ENCODE peak calls at places on chromosomes 1 and 21, in ten cellular contexts. One of them, this sample, is unnamed.

GRCh38 chr1:229825042-229825441 is 199.0 kb downstream of the URB2 start:
- DNase-seq in CD8-positive, alpha-beta T cell: no peak
- DNase-seq in adrenal gland: no peak
- DNase-seq in A549: no peak
- DNase-seq in AG04450: no peak
- DNase-seq in H1: no peak
- DNase-seq in fibroblast of the aortic adventitia: no peak
- DNase-seq in tibial nerve: no peak
- DNase-seq in stomach: no peak
- DNase-seq in uterus: no peak
- DNase-seq in this sample: no peak

GRCh38 chr21:24895885-24896734 is 711.2 kb downstream of the MRPL39 start:
- DNase-seq in CD8-positive, alpha-beta T cell: no peak
- DNase-seq in adrenal gland: peak
- DNase-seq in A549: no peak
- DNase-seq in AG04450: no peak
- DNase-seq in H1: no peak
- DNase-seq in fibroblast of the aortic adventitia: peak
- DNase-seq in tibial nerve: no peak
- DNase-seq in stomach: peak
- DNase-seq in uterus: no peak
- DNase-seq in this sample: peak

GRCh38 chr1:223820515-223820858 is 25.3 kb downstream of the TP53BP2 start:
- DNase-seq in CD8-positive, alpha-beta T cell: no peak
- DNase-seq in adrenal gland: no peak
- DNase-seq in A549: no peak
- DNase-seq in AG04450: no peak
- DNase-seq in H1: no peak
- DNase-seq in fibroblast of the aortic adventitia: peak
- DNase-seq in tibial nerve: no peak
- DNase-seq in stomach: no peak
- DNase-seq in uterus: no peak
- DNase-seq in this sample: no peak

GRCh38 chr1:178337091-178337726 is 159.6 kb downstream of the CLEC20A start:
- DNase-seq in CD8-positive, alpha-beta T cell: no peak
- DNase-seq in adrenal gland: no peak
- DNase-seq in A549: no peak
- DNase-seq in AG04450: no peak
- DNase-seq in H1: no peak
- DNase-seq in fibroblast of the aortic adventitia: no peak
- DNase-seq in tibial nerve: no peak
- DNase-seq in stomach: no peak
- DNase-seq in uterus: no peak
- DNase-seq in this sample: no peak

GRCh38 chr1:228691926-228692325 is 43.4 kb upstream of the RHOU start:
- DNase-seq in CD8-positive, alpha-beta T cell: no peak
- DNase-seq in adrenal gland: peak
- DNase-seq in A549: peak
- DNase-seq in AG04450: no peak
- DNase-seq in H1: no peak
- DNase-seq in fibroblast of the aortic adventitia: peak
- DNase-seq in tibial nerve: no peak
- DNase-seq in stomach: peak
- DNase-seq in uterus: no peak
- DNase-seq in this sample: no peak

GRCh38 chr1:212162635-212163034 is 122.6 kb upstream of the PPP2R5A start:
- DNase-seq in CD8-positive, alpha-beta T cell: peak
- DNase-seq in adrenal gland: peak
- DNase-seq in A549: no peak
- DNase-seq in AG04450: peak
- DNase-seq in H1: no peak
- DNase-seq in fibroblast of the aortic adventitia: peak
- DNase-seq in tibial nerve: no peak
- DNase-seq in stomach: peak
- DNase-seq in uterus: peak
- DNase-seq in this sample: peak

GRCh38 chr1:230067871-230068814 is 1.1 kb downstream of the GALNT2 start:
- DNase-seq in CD8-positive, alpha-beta T cell: peak
- DNase-seq in adrenal gland: peak
- DNase-seq in A549: no peak
- DNase-seq in AG04450: no peak
- DNase-seq in H1: no peak
- DNase-seq in fibroblast of the aortic adventitia: no peak
- DNase-seq in tibial nerve: no peak
- DNase-seq in stomach: peak
- DNase-seq in uterus: peak
- DNase-seq in this sample: peak

GRCh38 chr1:222790520-222790919 is 24.3 kb upstream of the DISP1 start:
- DNase-seq in CD8-positive, alpha-beta T cell: no peak
- DNase-seq in adrenal gland: no peak
- DNase-seq in A549: no peak
- DNase-seq in AG04450: no peak
- DNase-seq in H1: no peak
- DNase-seq in fibroblast of the aortic adventitia: no peak
- DNase-seq in tibial nerve: no peak
- DNase-seq in stomach: no peak
- DNase-seq in uterus: no peak
- DNase-seq in this sample: no peak

GRCh38 chr1:225950905-225951351 is 9.9 kb upstream of the LEFTY2 start:
- DNase-seq in CD8-positive, alpha-beta T cell: no peak
- DNase-seq in adrenal gland: no peak
- DNase-seq in A549: no peak
- DNase-seq in AG04450: no peak
- DNase-seq in H1: no peak
- DNase-seq in fibroblast of the aortic adventitia: no peak
- DNase-seq in tibial nerve: no peak
- DNase-seq in stomach: no peak
- DNase-seq in uterus: no peak
- DNase-seq in this sample: no peak

GRCh38 chr1:47886141-47886540 is 111.0 kb downstream of the TRABD2B start:
- DNase-seq in CD8-positive, alpha-beta T cell: no peak
- DNase-seq in adrenal gland: no peak
- DNase-seq in A549: no peak
- DNase-seq in AG04450: no peak
- DNase-seq in H1: no peak
- DNase-seq in fibroblast of the aortic adventitia: no peak
- DNase-seq in tibial nerve: no peak
- DNase-seq in stomach: no peak
- DNase-seq in uterus: no peak
- DNase-seq in this sample: no peak

GRCh38 chr1:221742555-221743415 is 896 bp upstream of the DUSP10 start:
- DNase-seq in CD8-positive, alpha-beta T cell: peak
- DNase-seq in adrenal gland: peak
- DNase-seq in A549: peak
- DNase-seq in AG04450: no peak
- DNase-seq in H1: peak
- DNase-seq in fibroblast of the aortic adventitia: peak
- DNase-seq in tibial nerve: peak
- DNase-seq in stomach: peak
- DNase-seq in uterus: peak
- DNase-seq in this sample: peak

GRCh38 chr1:214727274-214727673 is 124.3 kb downstream of the CENPF start:
- DNase-seq in CD8-positive, alpha-beta T cell: no peak
- DNase-seq in adrenal gland: no peak
- DNase-seq in A549: peak
- DNase-seq in AG04450: no peak
- DNase-seq in H1: peak
- DNase-seq in fibroblast of the aortic adventitia: no peak
- DNase-seq in tibial nerve: no peak
- DNase-seq in stomach: no peak
- DNase-seq in uterus: no peak
- DNase-seq in this sample: no peak

GRCh38 chr1:169572184-169572583 is 14.1 kb downstream of the F5 start:
- DNase-seq in CD8-positive, alpha-beta T cell: no peak
- DNase-seq in adrenal gland: no peak
- DNase-seq in A549: peak
- DNase-seq in AG04450: no peak
- DNase-seq in H1: no peak
- DNase-seq in fibroblast of the aortic adventitia: no peak
- DNase-seq in tibial nerve: no peak
- DNase-seq in stomach: no peak
- DNase-seq in uterus: no peak
- DNase-seq in this sample: no peak

GRCh38 chr21:36696390-36696639 is 2.6 kb upstream of the SIM2 start:
- DNase-seq in CD8-positive, alpha-beta T cell: no peak
- DNase-seq in adrenal gland: no peak
- DNase-seq in A549: no peak
- DNase-seq in AG04450: no peak
- DNase-seq in H1: no peak
- DNase-seq in fibroblast of the aortic adventitia: no peak
- DNase-seq in tibial nerve: no peak
- DNase-seq in stomach: no peak
- DNase-seq in uterus: no peak
- DNase-seq in this sample: no peak

GRCh38 chr1:201401700-201402099 is 2.6 kb upstream of the LAD1 start:
- DNase-seq in CD8-positive, alpha-beta T cell: no peak
- DNase-seq in adrenal gland: no peak
- DNase-seq in A549: no peak
- DNase-seq in AG04450: no peak
- DNase-seq in H1: no peak
- DNase-seq in fibroblast of the aortic adventitia: no peak
- DNase-seq in tibial nerve: no peak
- DNase-seq in stomach: no peak
- DNase-seq in uterus: no peak
- DNase-seq in this sample: no peak

GRCh38 chr1:201399018-201399351 is at the start of gene LAD1:
- DNase-seq in CD8-positive, alpha-beta T cell: no peak
- DNase-seq in adrenal gland: no peak
- DNase-seq in A549: no peak
- DNase-seq in AG04450: no peak
- DNase-seq in H1: no peak
- DNase-seq in fibroblast of the aortic adventitia: no peak
- DNase-seq in tibial nerve: no peak
- DNase-seq in stomach: no peak
- DNase-seq in uterus: no peak
- DNase-seq in this sample: no peak

GRCh38 chr1:201397675-201398074 is 1.4 kb downstream of the LAD1 start:
- DNase-seq in CD8-positive, alpha-beta T cell: no peak
- DNase-seq in adrenal gland: no peak
- DNase-seq in A549: peak
- DNase-seq in AG04450: no peak
- DNase-seq in H1: no peak
- DNase-seq in fibroblast of the aortic adventitia: no peak
- DNase-seq in tibial nerve: no peak
- DNase-seq in stomach: peak
- DNase-seq in uterus: no peak
- DNase-seq in this sample: no peak

GRCh38 chr1:201400257-201401230 is 1.4 kb upstream of the LAD1 start:
- DNase-seq in CD8-positive, alpha-beta T cell: no peak
- DNase-seq in adrenal gland: no peak
- DNase-seq in A549: no peak
- DNase-seq in AG04450: no peak
- DNase-seq in H1: no peak
- DNase-seq in fibroblast of the aortic adventitia: no peak
- DNase-seq in tibial nerve: no peak
- DNase-seq in stomach: no peak
- DNase-seq in uterus: no peak
- DNase-seq in this sample: no peak

GRCh38 chr1:201399352-201400126 is 415 bp upstream of the LAD1 start:
- DNase-seq in CD8-positive, alpha-beta T cell: no peak
- DNase-seq in adrenal gland: no peak
- DNase-seq in A549: no peak
- DNase-seq in AG04450: no peak
- DNase-seq in H1: peak
- DNase-seq in fibroblast of the aortic adventitia: no peak
- DNase-seq in tibial nerve: no peak
- DNase-seq in stomach: peak
- DNase-seq in uterus: no peak
- DNase-seq in this sample: no peak
- H3K4me3 ChIP-seq in CD8-positive, alpha-beta T cell: no peak
- H3K4me3 ChIP-seq in adrenal gland: peak
- H3K4me3 ChIP-seq in A549: no peak
- H3K4me3 ChIP-seq in AG04450: no peak
- H3K4me3 ChIP-seq in H1: peak
- H3K4me3 ChIP-seq in fibroblast of the aortic adventitia: no peak
- H3K4me3 ChIP-seq in tibial nerve: peak
- H3K4me3 ChIP-seq in stomach: peak
- H3K4me3 ChIP-seq in uterus: no peak
- H3K4me3 ChIP-seq in this sample: no peak

GRCh38 chr1:82492168-82492567 is 691.4 kb downstream of the ADGRL2 start:
- DNase-seq in CD8-positive, alpha-beta T cell: no peak
- DNase-seq in adrenal gland: no peak
- DNase-seq in A549: no peak
- DNase-seq in AG04450: no peak
- DNase-seq in H1: no peak
- DNase-seq in fibroblast of the aortic adventitia: no peak
- DNase-seq in tibial nerve: no peak
- DNase-seq in stomach: no peak
- DNase-seq in uterus: no peak
- DNase-seq in this sample: no peak
- TF ChIP-seq CTCF in CD8-positive, alpha-beta T cell: no peak
- TF ChIP-seq CTCF in adrenal gland: no peak
- TF ChIP-seq CTCF in A549: no peak
- TF ChIP-seq CTCF in AG04450: no peak
- TF ChIP-seq CTCF in H1: no peak
- TF ChIP-seq CTCF in fibroblast of the aortic adventitia: no peak
- TF ChIP-seq CTCF in tibial nerve: no peak
- TF ChIP-seq CTCF in stomach: no peak
- TF ChIP-seq CTCF in uterus: no peak
- TF ChIP-seq CTCF in this sample: no peak

DNA sequence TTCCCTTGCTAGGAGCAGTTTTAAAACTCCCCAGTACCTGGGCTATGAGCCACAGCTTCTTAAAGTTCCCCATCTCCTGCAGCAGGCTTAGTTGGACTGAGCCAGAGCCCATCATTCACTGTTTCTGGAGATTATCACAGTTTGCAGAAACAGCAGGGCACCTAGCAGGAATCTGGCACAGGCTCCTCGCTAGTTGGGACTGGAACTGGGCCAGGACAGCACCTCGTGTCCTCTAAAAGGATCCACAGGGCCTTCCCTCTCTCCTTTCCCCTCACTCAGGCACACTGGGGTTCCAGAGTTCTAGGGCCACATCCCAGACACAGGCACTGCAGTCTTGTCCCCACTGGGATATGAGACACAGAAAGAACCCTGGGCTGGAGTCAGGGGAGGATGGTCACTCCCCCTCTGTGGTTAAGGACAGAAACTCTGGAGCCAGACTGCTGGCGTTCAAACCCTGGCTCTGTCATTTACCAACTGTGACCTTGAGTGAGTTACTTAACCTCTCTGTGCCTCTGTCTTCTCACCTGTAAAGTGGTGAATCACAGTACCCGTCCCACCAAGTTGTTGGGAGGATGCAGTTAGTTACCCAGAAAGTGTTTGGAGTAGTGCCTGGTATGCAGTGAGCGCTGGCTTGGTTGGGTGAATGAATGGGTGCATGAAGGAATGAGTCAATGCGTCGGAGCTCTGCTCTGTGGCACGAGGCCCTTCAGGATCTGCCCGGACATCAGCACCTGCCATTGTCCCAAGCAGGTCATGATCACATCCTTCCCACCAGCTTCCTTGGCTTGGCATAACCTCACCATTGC is 18.8 kb upstream of the ECE1 start:
- DNase-seq in CD8-positive, alpha-beta T cell: no peak
- DNase-seq in adrenal gland: peak
- DNase-seq in A549: no peak
- DNase-seq in AG04450: no peak
- DNase-seq in H1: no peak
- DNase-seq in fibroblast of the aortic adventitia: peak
- DNase-seq in tibial nerve: no peak
- DNase-seq in stomach: peak
- DNase-seq in uterus: peak
- DNase-seq in this sample: no peak
- H3K4me3 ChIP-seq in CD8-positive, alpha-beta T cell: no peak
- H3K4me3 ChIP-seq in adrenal gland: no peak
- H3K4me3 ChIP-seq in A549: no peak
- H3K4me3 ChIP-seq in AG04450: no peak
- H3K4me3 ChIP-seq in H1: no peak
- H3K4me3 ChIP-seq in fibroblast of the aortic adventitia: no peak
- H3K4me3 ChIP-seq in tibial nerve: no peak
- H3K4me3 ChIP-seq in stomach: no peak
- H3K4me3 ChIP-seq in uterus: no peak
- H3K4me3 ChIP-seq in this sample: no peak

GRCh38 chr1:95916616-95917015 is 682.6 kb downstream of the RWDD3 start:
- DNase-seq in CD8-positive, alpha-beta T cell: no peak
- DNase-seq in adrenal gland: no peak
- DNase-seq in A549: no peak
- DNase-seq in AG04450: no peak
- DNase-seq in H1: no peak
- DNase-seq in fibroblast of the aortic adventitia: peak
- DNase-seq in tibial nerve: no peak
- DNase-seq in stomach: no peak
- DNase-seq in uterus: no peak
- DNase-seq in this sample: no peak
- TF ChIP-seq CTCF in CD8-positive, alpha-beta T cell: no peak
- TF ChIP-seq CTCF in adrenal gland: no peak
- TF ChIP-seq CTCF in A549: no peak
- TF ChIP-seq CTCF in AG04450: peak
- TF ChIP-seq CTCF in H1: peak
- TF ChIP-seq CTCF in fibroblast of the aortic adventitia: peak
- TF ChIP-seq CTCF in tibial nerve: no peak
- TF ChIP-seq CTCF in stomach: no peak
- TF ChIP-seq CTCF in uterus: no peak
- TF ChIP-seq CTCF in this sample: no peak